ENCODE peak calls at places on chromosomes 5 and 9, in nine cellular contexts. V is foreskin fibroblast, J is endothelial cell, H is ascending aorta, B is HL-60, E is HFFc6, D is astrocyte of the cerebellum, X is GM12878, L is IMR-90. K is an unnamed sample.

GRCh38 chr5:53120165-53120564 is 10.6 kb upstream of the MOCS2 start:
- DNase-seq in V (no peak), J (no peak), H (no peak), B (no peak), E (no peak), D (no peak), X (no peak), L (no peak), K (no peak)

GRCh38 chr5:15937708-15938107 is 241.9 kb downstream of the MARCHF11 start:
- DNase-seq in V (no peak), J (no peak), H (no peak), B (no peak), E (no peak), D (no peak), X (no peak), L (no peak), K (no peak)

GRCh38 chr5:90944116-90944515 is 385.5 kb downstream of the ADGRV1 start:
- DNase-seq in V (no peak), J (no peak), H (no peak), B (no peak), E (no peak), D (no peak), X (no peak), L (peak), K (no peak)

GRCh38 chr9:126615251-126615790 is 1.6 kb downstream of the LMX1B start:
- DNase-seq in V (no peak), J (peak), H (no peak), B (peak), E (no peak), D (no peak), X (no peak), L (peak), K (no peak)

GRCh38 chr5:67679184-67679855 is 482.7 kb upstream of the CD180 start:
- DNase-seq in V (no peak), J (no peak), H (no peak), B (no peak), E (no peak), D (no peak), X (no peak), L (no peak), K (no peak)

GRCh38 chr9:15160673-15161072 is 146.3 kb downstream of the TTC39B start:
- DNase-seq in V (peak), J (no peak), H (no peak), B (no peak), E (no peak), D (no peak), X (no peak), L (peak), K (no peak)

GRCh38 chr5:154395407-154396106 is 50.2 kb upstream of the SAP30L start:
- DNase-seq in V (peak), J (no peak), H (no peak), B (no peak), E (no peak), D (peak), X (no peak), L (no peak), K (peak)

GRCh38 chr5:132268698-132269551 is 11.4 kb downstream of the PDLIM4 start:
- DNase-seq in V (peak), J (no peak), H (peak), B (no peak), E (peak), D (no peak), X (peak), L (peak), K (no peak)

GRCh38 chr5:37971483-37972024 is 131.7 kb upstream of the GDNF start:
- DNase-seq in V (no peak), J (no peak), H (no peak), B (no peak), E (no peak), D (no peak), X (no peak), L (no peak), K (no peak)

GRCh38 chr5:123865641-123866040 is 353.7 kb downstream of the CSNK1G3 start:
- DNase-seq in V (no peak), J (no peak), H (no peak), B (no peak), E (no peak), D (no peak), X (no peak), L (no peak), K (no peak)

GRCh38 chr5:96509721-96510383 is 76.8 kb upstream of the PCSK1 start:
- DNase-seq in V (peak), J (no peak), H (no peak), B (no peak), E (peak), D (peak), X (no peak), L (peak), K (no peak)

GRCh38 chr9:27712826-27713225 is 139.5 kb upstream of the C9orf72 start:
- DNase-seq in V (no peak), J (no peak), H (no peak), B (no peak), E (no peak), D (no peak), X (no peak), L (no peak), K (no peak)

GRCh38 chr9:71285191-71285656 is 163.8 kb upstream of the TRPM3 start:
- DNase-seq in V (peak), J (peak), H (no peak), B (peak), E (peak), D (peak), X (no peak), L (peak), K (peak)

DNA sequence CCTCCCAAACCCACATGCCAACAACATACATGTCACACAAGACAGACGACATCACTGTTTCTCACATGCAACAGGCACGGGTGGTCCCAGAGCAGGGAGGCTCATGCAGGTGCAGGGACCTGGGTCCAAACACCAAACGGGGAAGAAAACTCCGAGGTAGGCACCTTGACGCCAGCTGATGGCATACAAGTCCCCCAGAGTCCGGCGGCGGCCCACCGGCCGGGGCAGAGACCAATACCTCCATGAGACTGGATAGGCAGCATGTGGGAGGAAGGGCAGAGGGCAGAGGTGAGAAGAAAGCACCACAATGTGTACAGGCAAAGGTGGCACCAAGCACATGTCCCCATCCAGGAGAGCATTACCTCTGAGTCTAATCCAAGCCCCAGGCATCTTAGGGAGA is 73.0 kb upstream of the UBTD2 start:
- DNase-seq in V (no peak), J (no peak), H (no peak), B (no peak), E (no peak), D (no peak), X (no peak), L (no peak), K (no peak)
- TF ChIP-seq CTCF in V (no peak), J (no peak), H (no peak), B (no peak), E (no peak), D (no peak), X (no peak), L (no peak), K (no peak)

DNA sequence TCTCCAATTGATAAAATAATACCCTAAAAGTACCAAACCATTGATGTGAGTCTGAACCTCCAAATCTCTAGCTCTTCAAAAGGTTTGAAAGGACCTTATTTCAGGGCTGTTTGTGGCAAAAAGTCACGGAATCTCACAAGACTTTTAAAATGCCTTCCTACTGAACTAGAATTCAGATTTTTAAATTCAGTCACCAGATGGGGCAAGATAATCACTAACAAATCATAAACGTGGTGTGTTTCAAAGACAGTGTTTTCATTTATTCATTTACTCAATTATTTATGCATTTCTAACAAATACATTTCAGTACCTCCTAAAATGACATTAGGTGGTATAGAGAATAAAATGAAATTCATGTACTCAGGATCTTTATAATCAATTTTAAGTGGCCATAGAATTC is 68.2 kb upstream of the SMC2 start:
- DNase-seq in V (no peak), J (no peak), H (no peak), B (no peak), E (peak), D (no peak), X (no peak), L (peak), K (no peak)
- TF ChIP-seq CTCF in V (no peak), J (no peak), H (no peak), B (no peak), E (no peak), D (no peak), X (no peak), L (peak), K (no peak)

GRCh38 chr9:121376214-121376830 is 6.3 kb upstream of the STOM start:
- DNase-seq in V (no peak), J (no peak), H (no peak), B (no peak), E (no peak), D (no peak), X (no peak), L (peak), K (no peak)
- TF ChIP-seq CTCF in V (peak), J (no peak), H (peak), B (no peak), E (peak), D (no peak), X (no peak), L (peak), K (peak)

GRCh38 chr9:81969971-81970370 is 18.6 kb upstream of the SPATA31D1 start:
- DNase-seq in V (no peak), J (no peak), H (no peak), B (no peak), E (no peak), D (peak), X (no peak), L (peak), K (no peak)
- TF ChIP-seq CTCF in V (no peak), J (no peak), H (no peak), B (no peak), E (no peak), D (no peak), X (no peak), L (no peak), K (no peak)

GRCh38 chr5:149641600-149641999 is 60.3 kb downstream of the ARHGEF37 start:
- DNase-seq in V (no peak), J (no peak), H (no peak), B (no peak), E (no peak), D (no peak), X (no peak), L (no peak), K (no peak)
- TF ChIP-seq CTCF in V (no peak), J (no peak), H (no peak), B (no peak), E (no peak), D (no peak), X (no peak), L (no peak), K (no peak)